ENCODE peak calls at places on chromosomes 6 and 20, in four cellular contexts. P is nephron progenitor cell, N is substantia nigra, Y is HFFc6. R is an unnamed sample.

GRCh38 chr20:50583422-50584150 is 73.4 kb downstream of the PTPN1 start:
- DNase-seq in Y (no peak), P (no peak), N (no peak), R (no peak)

GRCh38 chr6:81331526-81331925 is 421.0 kb downstream of the TENT5A start:
- DNase-seq in P (no peak), Y (peak; percentile 90), N (no peak), R (peak; percentile 82)

GRCh38 chr6:143174516-143174915 is 113.8 kb downstream of the AIG1 start:
- DNase-seq in N (no peak), Y (no peak), P (no peak), R (no peak)

GRCh38 chr6:156658186-156658585 is 119.0 kb upstream of the ARID1B start:
- DNase-seq in Y (peak; percentile 39), N (no peak), P (no peak), R (peak; percentile 58)

GRCh38 chr6:139590206-139590605 is 215.8 kb upstream of the CITED2 start:
- DNase-seq in Y (no peak), P (no peak), N (no peak), R (no peak)

GRCh38 chr20:61901421-61902212 is 164.1 kb downstream of the TAF4 start:
- DNase-seq in N (no peak), P (peak; percentile 1), Y (peak; percentile 21), R (peak; percentile 11)

GRCh38 chr20:14963262-14963663 is 625.9 kb upstream of the FLRT3 start:
- DNase-seq in N (no peak), P (no peak), Y (no peak), R (peak; percentile 23)

GRCh38 chr20:5918856-5919633 is 31.3 kb downstream of the TRMT6 start:
- DNase-seq in P (no peak), Y (peak; percentile 36), N (no peak), R (peak; percentile 65)

GRCh38 chr6:34817337-34817910 is 25.5 kb downstream of the BLTP3A start:
- DNase-seq in Y (no peak), P (no peak), N (no peak), R (no peak)

GRCh38 chr6:38804368-38804767 is 89.3 kb downstream of the DNAH8 start:
- DNase-seq in P (no peak), N (no peak), Y (no peak), R (no peak)

GRCh38 chr6:129233458-129234134 is 350.7 kb downstream of the LAMA2 start:
- DNase-seq in P (no peak), N (no peak), Y (no peak), R (no peak)

GRCh38 chr20:47502801-47503239 is 1.1 kb downstream of the NCOA3 start:
- DNase-seq in P (no peak), N (no peak), Y (peak; percentile 33), R (peak; percentile 59)

GRCh38 chr6:162509821-162510220 is 217.7 kb downstream of the PRKN start:
- DNase-seq in P (no peak), N (no peak), Y (no peak), R (no peak)

GRCh38 chr6:147554281-147554680 is 45.8 kb downstream of the SAMD5 start:
- DNase-seq in N (no peak), Y (no peak), P (no peak), R (no peak)

GRCh38 chr20:57782631-57783041 is 72.8 kb upstream of the PMEPA1 start:
- DNase-seq in Y (no peak), N (no peak), P (no peak), R (no peak)

GRCh38 chr20:58231678-58232077 is 3.2 kb upstream of the ANKRD60 start:
- DNase-seq in N (no peak), Y (no peak), P (no peak), R (peak; percentile 25)

GRCh38 chr20:50646483-50646996 is 44.8 kb downstream of the RIPOR3 start:
- DNase-seq in Y (no peak), P (no peak), N (no peak), R (no peak)

GRCh38 chr6:170180671-170181337 is 110.1 kb downstream of the DLL1 start:
- DNase-seq in P (no peak), N (no peak), Y (no peak), R (no peak)

GRCh38 chr6:132257561-132257960 is 143.7 kb downstream of the MOXD1 start:
- DNase-seq in N (no peak), P (no peak), Y (no peak), R (no peak)

GRCh38 chr6:47083586-47084047 is 41.5 kb upstream of the ADGRF1 start:
- DNase-seq in P (peak; percentile 12), N (no peak), Y (no peak), R (peak; percentile 38)

GRCh38 chr20:36832791-36833190 is 43.1 kb upstream of the TLDC2 start:
- DNase-seq in N (no peak), Y (no peak), P (no peak), R (no peak)

GRCh38 chr6:105611606-105612005 is 208.7 kb upstream of the PREP start:
- DNase-seq in N (no peak), P (no peak), Y (no peak), R (no peak)

GRCh38 chr6:124255296-124255695 is 451.6 kb downstream of the NKAIN2 start:
- DNase-seq in N (no peak), Y (no peak), P (no peak), R (no peak)

GRCh38 chr6:43367245-43367984 is 2.0 kb downstream of the ZNF318 start:
- DNase-seq in N (no peak), P (no peak), Y (no peak), R (no peak)

GRCh38 chr6:26576929-26577719 is 19.6 kb upstream of the ABT1 start:
- DNase-seq in N (no peak), P (peak; percentile 59), Y (peak; percentile 86), R (peak; percentile 90)

GRCh38 chr6:135722679-135723078 is 128.8 kb upstream of the PDE7B start:
- DNase-seq in P (no peak), Y (peak; percentile 95), N (no peak), R (peak; percentile 90)

GRCh38 chr6:150878347-150879213 is 13.1 kb downstream of the MTHFD1L start:
- DNase-seq in Y (no peak), N (no peak), P (no peak), R (no peak)

GRCh38 chr6:132687306-132687705 is 26.5 kb downstream of the VNN1 start:
- DNase-seq in N (no peak), P (no peak), Y (peak; percentile 40), R (peak; percentile 50)

GRCh38 chr20:56765172-56766073 is 136.3 kb downstream of the TFAP2C start:
- DNase-seq in N (no peak), P (no peak), Y (no peak), R (no peak)

GRCh38 chr20:11247943-11248475 is 574.2 kb upstream of the JAG1 start:
- DNase-seq in P (no peak), N (no peak), Y (no peak), R (no peak)

GRCh38 chr6:21587925-21588811 is 5.4 kb upstream of the SOX4 start:
- DNase-seq in P (peak; percentile 72), Y (no peak), N (no peak), R (peak; percentile 61)

GRCh38 chr6:21176197-21176596 is 417.4 kb upstream of the SOX4 start:
- DNase-seq in N (no peak), Y (no peak), P (no peak), R (no peak)

R was measured in EL.